ENCODE peak calls at places on chromosome 1, in nine cellular contexts. One of them, this sample, is unnamed.

GRCh38 chr1:47805826-47806450 is 191.2 kb downstream of the TRABD2B start:
- DNase-seq in smooth muscle cell of the brain vasculature: no peak
- DNase-seq in occipital lobe: no peak
- DNase-seq in amniotic stem cell: no peak
- DNase-seq in heart right ventricle: no peak
- DNase-seq in PC-3: no peak
- DNase-seq in effector CD4-positive, alpha-beta T cell: no peak
- DNase-seq in mucosa of descending colon: no peak
- DNase-seq in lower leg skin: no peak
- DNase-seq in this sample: no peak

GRCh38 chr1:40050863-40051262 is 10.3 kb downstream of the CAP1 start:
- DNase-seq in smooth muscle cell of the brain vasculature: no peak
- DNase-seq in occipital lobe: no peak
- DNase-seq in amniotic stem cell: no peak
- DNase-seq in heart right ventricle: no peak
- DNase-seq in PC-3: no peak
- DNase-seq in effector CD4-positive, alpha-beta T cell: no peak
- DNase-seq in mucosa of descending colon: no peak
- DNase-seq in lower leg skin: no peak
- DNase-seq in this sample: no peak

GRCh38 chr1:93448292-93448982 is 519 bp downstream of the FNBP1L start:
- DNase-seq in smooth muscle cell of the brain vasculature: no peak
- DNase-seq in occipital lobe: no peak
- DNase-seq in amniotic stem cell: peak
- DNase-seq in heart right ventricle: peak
- DNase-seq in PC-3: peak
- DNase-seq in effector CD4-positive, alpha-beta T cell: no peak
- DNase-seq in mucosa of descending colon: peak
- DNase-seq in lower leg skin: peak
- DNase-seq in this sample: no peak

GRCh38 chr1:100304921-100305320 is 38.9 kb downstream of the RTCA start:
- DNase-seq in smooth muscle cell of the brain vasculature: no peak
- DNase-seq in occipital lobe: no peak
- DNase-seq in amniotic stem cell: no peak
- DNase-seq in heart right ventricle: no peak
- DNase-seq in PC-3: no peak
- DNase-seq in effector CD4-positive, alpha-beta T cell: no peak
- DNase-seq in mucosa of descending colon: no peak
- DNase-seq in lower leg skin: no peak
- DNase-seq in this sample: no peak

GRCh38 chr1:87151500-87152421 is 176.9 kb upstream of the LMO4 start:
- DNase-seq in smooth muscle cell of the brain vasculature: no peak
- DNase-seq in occipital lobe: peak
- DNase-seq in amniotic stem cell: no peak
- DNase-seq in heart right ventricle: peak
- DNase-seq in PC-3: no peak
- DNase-seq in effector CD4-positive, alpha-beta T cell: no peak
- DNase-seq in mucosa of descending colon: peak
- DNase-seq in lower leg skin: peak
- DNase-seq in this sample: peak

GRCh38 chr1:14572861-14573260 is 25.6 kb upstream of the KAZN start:
- DNase-seq in smooth muscle cell of the brain vasculature: no peak
- DNase-seq in occipital lobe: no peak
- DNase-seq in amniotic stem cell: no peak
- DNase-seq in heart right ventricle: no peak
- DNase-seq in PC-3: no peak
- DNase-seq in effector CD4-positive, alpha-beta T cell: no peak
- DNase-seq in mucosa of descending colon: no peak
- DNase-seq in lower leg skin: no peak
- DNase-seq in this sample: no peak

GRCh38 chr1:47232187-47232874 is at the start of gene TAL1:
- DNase-seq in smooth muscle cell of the brain vasculature: no peak
- DNase-seq in occipital lobe: no peak
- DNase-seq in amniotic stem cell: no peak
- DNase-seq in heart right ventricle: peak
- DNase-seq in PC-3: no peak
- DNase-seq in effector CD4-positive, alpha-beta T cell: no peak
- DNase-seq in mucosa of descending colon: no peak
- DNase-seq in lower leg skin: peak
- DNase-seq in this sample: no peak

GRCh38 chr1:32349211-32349708 is 13.0 kb downstream of the FAM229A start:
- DNase-seq in smooth muscle cell of the brain vasculature: peak
- DNase-seq in occipital lobe: no peak
- DNase-seq in amniotic stem cell: no peak
- DNase-seq in heart right ventricle: peak
- DNase-seq in PC-3: no peak
- DNase-seq in effector CD4-positive, alpha-beta T cell: no peak
- DNase-seq in mucosa of descending colon: no peak
- DNase-seq in lower leg skin: no peak
- DNase-seq in this sample: peak

GRCh38 chr1:52636701-52637695 is 4.0 kb downstream of the SHISAL2A start:
- DNase-seq in smooth muscle cell of the brain vasculature: no peak
- DNase-seq in occipital lobe: no peak
- DNase-seq in amniotic stem cell: no peak
- DNase-seq in heart right ventricle: no peak
- DNase-seq in PC-3: no peak
- DNase-seq in effector CD4-positive, alpha-beta T cell: peak
- DNase-seq in mucosa of descending colon: peak
- DNase-seq in lower leg skin: peak
- DNase-seq in this sample: no peak